ENCODE peak calls at places on chromosome 20, in eight cellular contexts. One of them, this sample, is unnamed.

GRCh38 chr20:32447136-32448027 is 89.3 kb downstream of the ASXL1 start:
- DNase-seq in activated CD4-positive, alpha-beta T cell treated with anti-CD3 and anti-CD28 coated beads, Interleukin-2, amount 50 U/mL, for 1 hour: no peak
- DNase-seq in heart left ventricle: no peak
- DNase-seq in NCI-H1436: no peak
- DNase-seq in amniotic epithelial cell: no peak
- DNase-seq in HFFc6: no peak
- DNase-seq in ovary: no peak
- DNase-seq in ecto neural progenitor cell: peak
- DNase-seq in this sample: no peak

GRCh38 chr20:61185181-61185580 is 66.9 kb upstream of the CDH4 start:
- DNase-seq in activated CD4-positive, alpha-beta T cell treated with anti-CD3 and anti-CD28 coated beads, Interleukin-2, amount 50 U/mL, for 1 hour: no peak
- DNase-seq in heart left ventricle: no peak
- DNase-seq in NCI-H1436: no peak
- DNase-seq in amniotic epithelial cell: no peak
- DNase-seq in HFFc6: peak
- DNase-seq in ovary: no peak
- DNase-seq in ecto neural progenitor cell: no peak
- DNase-seq in this sample: no peak

GRCh38 chr20:13865825-13866351 is 81.1 kb downstream of the NDUFAF5 start:
- DNase-seq in activated CD4-positive, alpha-beta T cell treated with anti-CD3 and anti-CD28 coated beads, Interleukin-2, amount 50 U/mL, for 1 hour: no peak
- DNase-seq in heart left ventricle: no peak
- DNase-seq in NCI-H1436: no peak
- DNase-seq in amniotic epithelial cell: peak
- DNase-seq in HFFc6: peak
- DNase-seq in ovary: no peak
- DNase-seq in ecto neural progenitor cell: no peak
- DNase-seq in this sample: no peak

GRCh38 chr20:13819885-13820645 is 35.2 kb downstream of the NDUFAF5 start:
- DNase-seq in activated CD4-positive, alpha-beta T cell treated with anti-CD3 and anti-CD28 coated beads, Interleukin-2, amount 50 U/mL, for 1 hour: peak
- DNase-seq in heart left ventricle: no peak
- DNase-seq in NCI-H1436: peak
- DNase-seq in amniotic epithelial cell: peak
- DNase-seq in HFFc6: peak
- DNase-seq in ovary: peak
- DNase-seq in ecto neural progenitor cell: no peak
- DNase-seq in this sample: no peak

GRCh38 chr20:41696428-41696827 is 78.3 kb upstream of the CHD6 start:
- DNase-seq in activated CD4-positive, alpha-beta T cell treated with anti-CD3 and anti-CD28 coated beads, Interleukin-2, amount 50 U/mL, for 1 hour: no peak
- DNase-seq in heart left ventricle: no peak
- DNase-seq in NCI-H1436: no peak
- DNase-seq in amniotic epithelial cell: peak
- DNase-seq in HFFc6: peak
- DNase-seq in ovary: no peak
- DNase-seq in ecto neural progenitor cell: no peak
- DNase-seq in this sample: no peak

GRCh38 chr20:35314460-35315198 is 22.4 kb upstream of the FAM83C start:
- DNase-seq in activated CD4-positive, alpha-beta T cell treated with anti-CD3 and anti-CD28 coated beads, Interleukin-2, amount 50 U/mL, for 1 hour: no peak
- DNase-seq in heart left ventricle: no peak
- DNase-seq in NCI-H1436: no peak
- DNase-seq in amniotic epithelial cell: no peak
- DNase-seq in HFFc6: no peak
- DNase-seq in ovary: no peak
- DNase-seq in ecto neural progenitor cell: no peak
- DNase-seq in this sample: no peak

GRCh38 chr20:48921883-48922867 is 664 bp downstream of the ARFGEF2 start:
- DNase-seq in activated CD4-positive, alpha-beta T cell treated with anti-CD3 and anti-CD28 coated beads, Interleukin-2, amount 50 U/mL, for 1 hour: peak
- DNase-seq in heart left ventricle: peak
- DNase-seq in NCI-H1436: no peak
- DNase-seq in amniotic epithelial cell: peak
- DNase-seq in HFFc6: peak
- DNase-seq in ovary: no peak
- DNase-seq in ecto neural progenitor cell: no peak
- DNase-seq in this sample: no peak

GRCh38 chr20:39066464-39066863 is 104.3 kb downstream of the DHX35 start:
- DNase-seq in activated CD4-positive, alpha-beta T cell treated with anti-CD3 and anti-CD28 coated beads, Interleukin-2, amount 50 U/mL, for 1 hour: no peak
- DNase-seq in heart left ventricle: no peak
- DNase-seq in NCI-H1436: peak
- DNase-seq in amniotic epithelial cell: no peak
- DNase-seq in HFFc6: no peak
- DNase-seq in ovary: no peak
- DNase-seq in ecto neural progenitor cell: peak
- DNase-seq in this sample: no peak

GRCh38 chr20:9390441-9390840 is 123.9 kb upstream of the LAMP5 start:
- DNase-seq in activated CD4-positive, alpha-beta T cell treated with anti-CD3 and anti-CD28 coated beads, Interleukin-2, amount 50 U/mL, for 1 hour: no peak
- DNase-seq in heart left ventricle: no peak
- DNase-seq in NCI-H1436: no peak
- DNase-seq in amniotic epithelial cell: no peak
- DNase-seq in HFFc6: no peak
- DNase-seq in ovary: no peak
- DNase-seq in ecto neural progenitor cell: no peak
- DNase-seq in this sample: no peak